ENCODE peak calls at places on chromosomes 12 and 14, in seven cellular contexts. F is activated CD8-positive, alpha-beta memory T cell treated with anti-CD3 and anti-CD28 coated beads, Interleukin-2, amount 50 U/mL, for 48 hours; N is GM04504; Q is bronchial epithelial cell; D is AG04450; K is GM12892; L is stimulated activated CD8-positive, alpha-beta memory T cell treated with anti-CD3 and anti-CD28 coated beads, Interleukin-4, amount 100 ng/mL, for 1 hour. E is an unnamed sample.

GRCh38 chr12:113720629-113721028 is 245.5 kb downstream of the RBM19 start:
- DNase-seq in F (no peak), N (no peak), Q (no peak), D (no peak), K (no peak), L (no peak), E (no peak)

GRCh38 chr12:132711169-132711843 is 664 bp downstream of the PGAM5 start:
- DNase-seq in F (peak), N (no peak), Q (no peak), D (no peak), K (no peak), L (no peak), E (no peak)

GRCh38 chr14:47919994-47920393 is 244.6 kb upstream of the MDGA2 start:
- DNase-seq in F (no peak), N (no peak), Q (no peak), D (no peak), K (no peak), L (no peak), E (no peak)

GRCh38 chr12:54795664-54796063 is 58.7 kb upstream of the MUCL1 start:
- DNase-seq in F (no peak), N (no peak), Q (no peak), D (no peak), K (no peak), L (no peak), E (no peak)

GRCh38 chr14:58315606-58316005 is 17.3 kb downstream of the ARID4A start:
- DNase-seq in F (no peak), N (no peak), Q (peak), D (no peak), K (no peak), L (no peak), E (no peak)

GRCh38 chr14:98951521-98952152 is 320.4 kb downstream of the BCL11B start:
- DNase-seq in F (peak), N (no peak), Q (no peak), D (no peak), K (no peak), L (no peak), E (peak)

GRCh38 chr12:15855646-15856045 is 26.5 kb upstream of the STRAP start:
- DNase-seq in F (no peak), N (no peak), Q (peak), D (no peak), K (no peak), L (no peak), E (no peak)

GRCh38 chr12:129028824-129029223 is 175.5 kb downstream of the GLT1D1 start:
- DNase-seq in F (no peak), N (no peak), Q (no peak), D (no peak), K (no peak), L (no peak), E (no peak)

GRCh38 chr12:100927825-100928224 is 133.2 kb downstream of the ANO4 start:
- DNase-seq in F (no peak), N (no peak), Q (peak), D (peak), K (no peak), L (no peak), E (no peak)